ENCODE peak calls at places on chromosomes 16 and 17, in seven cellular contexts. One of them, this sample, is unnamed.

GRCh38 chr17:56947741-56948140 is 13.1 kb downstream of the COIL start:
- DNase-seq in CD4-positive, CD25-positive, alpha-beta regulatory T cell: no peak
- DNase-seq in ovary: no peak
- DNase-seq in anterior cingulate cortex: no peak
- DNase-seq in NCI-H446: no peak
- DNase-seq in fibroblast of mammary gland: no peak
- DNase-seq in NB4: no peak
- DNase-seq in this sample: no peak

GRCh38 chr17:21199311-21199710 is 14.7 kb downstream of the TMEM11 start:
- DNase-seq in CD4-positive, CD25-positive, alpha-beta regulatory T cell: no peak
- DNase-seq in ovary: no peak
- DNase-seq in anterior cingulate cortex: no peak
- DNase-seq in NCI-H446: no peak
- DNase-seq in fibroblast of mammary gland: peak
- DNase-seq in NB4: no peak
- DNase-seq in this sample: no peak

GRCh38 chr17:50675627-50676026 is 32.1 kb downstream of the ANKRD40 start:
- DNase-seq in CD4-positive, CD25-positive, alpha-beta regulatory T cell: no peak
- DNase-seq in ovary: no peak
- DNase-seq in anterior cingulate cortex: no peak
- DNase-seq in NCI-H446: peak
- DNase-seq in fibroblast of mammary gland: no peak
- DNase-seq in NB4: no peak
- DNase-seq in this sample: no peak

GRCh38 chr16:88971371-88972097 is 5.5 kb downstream of the CBFA2T3 start:
- DNase-seq in CD4-positive, CD25-positive, alpha-beta regulatory T cell: no peak
- DNase-seq in ovary: no peak
- DNase-seq in anterior cingulate cortex: peak
- DNase-seq in NCI-H446: no peak
- DNase-seq in fibroblast of mammary gland: no peak
- DNase-seq in NB4: no peak
- DNase-seq in this sample: no peak

GRCh38 chr16:70157477-70158260 is 15.9 kb upstream of the CLEC18C start:
- DNase-seq in CD4-positive, CD25-positive, alpha-beta regulatory T cell: no peak
- DNase-seq in ovary: no peak
- DNase-seq in anterior cingulate cortex: no peak
- DNase-seq in NCI-H446: no peak
- DNase-seq in fibroblast of mammary gland: no peak
- DNase-seq in NB4: no peak
- DNase-seq in this sample: no peak

GRCh38 chr17:57369509-57369945 is 113.2 kb downstream of the MSI2 start:
- DNase-seq in CD4-positive, CD25-positive, alpha-beta regulatory T cell: no peak
- DNase-seq in ovary: no peak
- DNase-seq in anterior cingulate cortex: no peak
- DNase-seq in NCI-H446: no peak
- DNase-seq in fibroblast of mammary gland: peak
- DNase-seq in NB4: no peak
- DNase-seq in this sample: no peak

GRCh38 chr17:60508384-60508980 is 17.6 kb downstream of the APPBP2 start:
- DNase-seq in CD4-positive, CD25-positive, alpha-beta regulatory T cell: no peak
- DNase-seq in ovary: no peak
- DNase-seq in anterior cingulate cortex: no peak
- DNase-seq in NCI-H446: no peak
- DNase-seq in fibroblast of mammary gland: no peak
- DNase-seq in NB4: no peak
- DNase-seq in this sample: no peak

GRCh38 chr17:11561702-11562101 is 36.6 kb upstream of the DNAH9 start:
- DNase-seq in CD4-positive, CD25-positive, alpha-beta regulatory T cell: no peak
- DNase-seq in ovary: no peak
- DNase-seq in anterior cingulate cortex: no peak
- DNase-seq in NCI-H446: no peak
- DNase-seq in fibroblast of mammary gland: no peak
- DNase-seq in NB4: no peak
- DNase-seq in this sample: no peak

GRCh38 chr16:87881327-87882200 is 12.3 kb upstream of the SLC7A5 start:
- DNase-seq in CD4-positive, CD25-positive, alpha-beta regulatory T cell: no peak
- DNase-seq in ovary: no peak
- DNase-seq in anterior cingulate cortex: no peak
- DNase-seq in NCI-H446: no peak
- DNase-seq in fibroblast of mammary gland: no peak
- DNase-seq in NB4: no peak
- DNase-seq in this sample: no peak

GRCh38 chr17:40903129-40903847 is 18.2 kb upstream of the KRT20 start:
- DNase-seq in CD4-positive, CD25-positive, alpha-beta regulatory T cell: no peak
- DNase-seq in ovary: no peak
- DNase-seq in anterior cingulate cortex: no peak
- DNase-seq in NCI-H446: no peak
- DNase-seq in fibroblast of mammary gland: peak
- DNase-seq in NB4: peak
- DNase-seq in this sample: no peak

GRCh38 chr17:81890447-81891302 is 711 bp downstream of the ALYREF start:
- DNase-seq in CD4-positive, CD25-positive, alpha-beta regulatory T cell: no peak
- DNase-seq in ovary: no peak
- DNase-seq in anterior cingulate cortex: no peak
- DNase-seq in NCI-H446: no peak
- DNase-seq in fibroblast of mammary gland: no peak
- DNase-seq in NB4: peak
- DNase-seq in this sample: no peak

GRCh38 chr16:50542703-50543102 is 5.5 kb upstream of the NKD1 start:
- DNase-seq in CD4-positive, CD25-positive, alpha-beta regulatory T cell: no peak
- DNase-seq in ovary: no peak
- DNase-seq in anterior cingulate cortex: no peak
- DNase-seq in NCI-H446: no peak
- DNase-seq in fibroblast of mammary gland: no peak
- DNase-seq in NB4: no peak
- DNase-seq in this sample: no peak

GRCh38 chr16:30137897-30138296 is 14.9 kb upstream of the MAPK3 start:
- DNase-seq in CD4-positive, CD25-positive, alpha-beta regulatory T cell: no peak
- DNase-seq in ovary: no peak
- DNase-seq in anterior cingulate cortex: no peak
- DNase-seq in NCI-H446: no peak
- DNase-seq in fibroblast of mammary gland: no peak
- DNase-seq in NB4: no peak
- DNase-seq in this sample: no peak

GRCh38 chr17:71494045-71494444 is 626.8 kb upstream of the SOX9 start:
- DNase-seq in CD4-positive, CD25-positive, alpha-beta regulatory T cell: no peak
- DNase-seq in ovary: no peak
- DNase-seq in anterior cingulate cortex: no peak
- DNase-seq in NCI-H446: no peak
- DNase-seq in fibroblast of mammary gland: no peak
- DNase-seq in NB4: no peak
- DNase-seq in this sample: no peak

GRCh38 chr17:29624586-29624985 is 1.9 kb upstream of the CORO6 start:
- DNase-seq in CD4-positive, CD25-positive, alpha-beta regulatory T cell: no peak
- DNase-seq in ovary: no peak
- DNase-seq in anterior cingulate cortex: no peak
- DNase-seq in NCI-H446: no peak
- DNase-seq in fibroblast of mammary gland: no peak
- DNase-seq in NB4: no peak
- DNase-seq in this sample: peak

GRCh38 chr17:7419833-7420610 is at the start of gene SPEM1:
- DNase-seq in CD4-positive, CD25-positive, alpha-beta regulatory T cell: no peak
- DNase-seq in ovary: no peak
- DNase-seq in anterior cingulate cortex: no peak
- DNase-seq in NCI-H446: no peak
- DNase-seq in fibroblast of mammary gland: no peak
- DNase-seq in NB4: no peak
- DNase-seq in this sample: no peak

GRCh38 chr17:80036715-80037477 is 454 bp downstream of the CCDC40 start:
- DNase-seq in CD4-positive, CD25-positive, alpha-beta regulatory T cell: no peak
- DNase-seq in ovary: no peak
- DNase-seq in anterior cingulate cortex: peak
- DNase-seq in NCI-H446: peak
- DNase-seq in fibroblast of mammary gland: no peak
- DNase-seq in NB4: no peak
- DNase-seq in this sample: no peak

GRCh38 chr17:59167571-59168001 is 12.0 kb downstream of the PRR11 start:
- DNase-seq in CD4-positive, CD25-positive, alpha-beta regulatory T cell: no peak
- DNase-seq in ovary: no peak
- DNase-seq in anterior cingulate cortex: no peak
- DNase-seq in NCI-H446: no peak
- DNase-seq in fibroblast of mammary gland: peak
- DNase-seq in NB4: no peak
- DNase-seq in this sample: no peak

This sample was measured in Jurkat, Clone E6-1.